ENCODE peak calls at places on chromosomes 11 and 22, in five cellular contexts. L is AG04450; S is bronchial epithelial cell; Q is T-cell; V is CD4-positive, alpha-beta memory T cell. N is an unnamed sample.

GRCh38 chr11:9573775-9574555 is 495 bp downstream of the WEE1 start:
- DNase-seq in L (no peak), S (no peak), Q (peak), V (peak), N (no peak)

GRCh38 chr11:131897976-131898375 is 527.6 kb downstream of the NTM start:
- DNase-seq in L (no peak), S (no peak), Q (no peak), V (no peak), N (no peak)

GRCh38 chr11:12817681-12818332 is 143.6 kb downstream of the TEAD1 start:
- DNase-seq in L (no peak), S (no peak), Q (no peak), V (no peak), N (no peak)

GRCh38 chr11:75925785-75926164 is 110.8 kb downstream of the UVRAG start:
- DNase-seq in L (no peak), S (peak), Q (no peak), V (no peak), N (no peak)

GRCh38 chr11:72609045-72609444 is 65.2 kb downstream of the PDE2A start:
- DNase-seq in L (no peak), S (peak), Q (no peak), V (no peak), N (no peak)

GRCh38 chr11:14414470-14415461 is 55.8 kb upstream of the RRAS2 start:
- DNase-seq in L (no peak), S (peak), Q (peak), V (peak), N (no peak)

GRCh38 chr11:33360642-33361041 is 103.5 kb downstream of the HIPK3 start:
- DNase-seq in L (no peak), S (no peak), Q (no peak), V (no peak), N (no peak)

GRCh38 chr11:104892723-104893511 is 5.3 kb downstream of the CASP12 start:
- DNase-seq in L (no peak), S (no peak), Q (no peak), V (no peak), N (no peak)

GRCh38 chr11:132551011-132551410 is 981.3 kb downstream of the OPCML start:
- DNase-seq in L (no peak), S (no peak), Q (no peak), V (no peak), N (no peak)

GRCh38 chr11:2443881-2444300 is 423 bp downstream of the TRPM5 start:
- DNase-seq in L (no peak), S (no peak), Q (no peak), V (no peak), N (no peak)

GRCh38 chr11:1116666-1117390 is 40.9 kb upstream of the MUC5AC start:
- DNase-seq in L (no peak), S (no peak), Q (peak), V (no peak), N (no peak)

GRCh38 chr11:16000065-16000464 is 356.3 kb downstream of the SOX6 start:
- DNase-seq in L (peak), S (peak), Q (no peak), V (no peak), N (peak)

GRCh38 chr22:47739216-47739615 is 976.8 kb downstream of the TBC1D22A start:
- DNase-seq in L (no peak), S (no peak), Q (no peak), V (no peak), N (no peak)

GRCh38 chr11:103906291-103906850 is 130.1 kb upstream of the DDI1 start:
- DNase-seq in L (no peak), S (no peak), Q (no peak), V (no peak), N (no peak)

GRCh38 chr11:72630104-72630852 is 43.9 kb downstream of the PDE2A start:
- DNase-seq in L (no peak), S (no peak), Q (no peak), V (no peak), N (no peak)

GRCh38 chr22:50697667-50698506 is 25.3 kb downstream of the SHANK3 start:
- DNase-seq in L (no peak), S (no peak), Q (no peak), V (no peak), N (no peak)

GRCh38 chr11:86949995-86950993 is 4.9 kb downstream of the FZD4 start:
- DNase-seq in L (no peak), S (no peak), Q (no peak), V (no peak), N (no peak)

GRCh38 chr11:122093731-122094130 is 22.3 kb downstream of the BLID start:
- DNase-seq in L (no peak), S (peak), Q (no peak), V (no peak), N (peak)

GRCh38 chr11:62721994-62722393 is 5.3 kb downstream of the HNRNPUL2 start:
- DNase-seq in L (no peak), S (no peak), Q (no peak), V (no peak), N (no peak)

GRCh38 chr22:16960884-16961249 is 47.2 kb downstream of the GAB4 start:
- DNase-seq in L (no peak), S (no peak), Q (no peak), V (no peak), N (no peak)

GRCh38 chr22:49964136-49964492 is 3.5 kb downstream of the PIM3 start:
- DNase-seq in L (no peak), S (no peak), Q (peak), V (peak), N (no peak)

GRCh38 chr22:42902875-42903510 is 45.9 kb upstream of the ARFGAP3 start:
- DNase-seq in L (peak), S (no peak), Q (no peak), V (no peak), N (no peak)

GRCh38 chr11:3907590-3907989 is 52.1 kb downstream of the STIM1 start:
- DNase-seq in L (no peak), S (peak), Q (no peak), V (no peak), N (no peak)

GRCh38 chr22:30615543-30615954 is 8.6 kb downstream of the TCN2 start:
- DNase-seq in L (no peak), S (no peak), Q (no peak), V (no peak), N (no peak)

GRCh38 chr22:32123657-32124056 is 35.4 kb downstream of the C22orf42 start:
- DNase-seq in L (no peak), S (no peak), Q (no peak), V (no peak), N (no peak)

GRCh38 chr11:121539000-121539399 is 86.2 kb upstream of the SORL1-AS1 start:
- DNase-seq in L (no peak), S (no peak), Q (no peak), V (no peak), N (no peak)

GRCh38 chr22:48278620-48279464 is 1516.4 kb downstream of the TBC1D22A start:
- DNase-seq in L (no peak), S (no peak), Q (no peak), V (no peak), N (no peak)

GRCh38 chr22:40182231-40182835 is 4.6 kb downstream of the TNRC6B start:
- DNase-seq in L (no peak), S (peak), Q (no peak), V (no peak), N (no peak)

GRCh38 chr11:15585587-15586331 is 471.0 kb downstream of the INSC start:
- DNase-seq in L (no peak), S (no peak), Q (no peak), V (no peak), N (no peak)

GRCh38 chr22:37111156-37111717 is 1.7 kb upstream of the TMPRSS6 start:
- DNase-seq in L (no peak), S (no peak), Q (no peak), V (no peak), N (no peak)

GRCh38 chr22:17773606-17774205 is 563 bp downstream of the BID start:
- DNase-seq in L (no peak), S (peak), Q (peak), V (peak), N (no peak)

GRCh38 chr11:128890543-128891409 is at the start of gene KCNJ5:
- DNase-seq in L (no peak), S (no peak), Q (no peak), V (no peak), N (no peak)

GRCh38 chr22:33325232-33326004 is 267.2 kb upstream of the SYN3 start:
- DNase-seq in L (no peak), S (peak), Q (no peak), V (no peak), N (no peak)

GRCh38 chr11:117192401-117192875 is 6.7 kb upstream of the TAGLN start:
- DNase-seq in L (no peak), S (no peak), Q (no peak), V (no peak), N (no peak)